ENCODE peak calls at places on chromosome 1, in six cellular contexts. N, Q, M, H, I and F are unnamed samples. For H3K4me1, the result is how much of the 10 kb centered on the place peaks cover.

GRCh38 chr1:234619794-234620247 is 9.8 kb upstream of the IRF2BP2 start:
- DNase-seq in Q (no peak), M (no peak), N (no peak), I (no peak), H (no peak), F (no peak)

GRCh38 chr1:162196387-162196786 is 126.9 kb downstream of the NOS1AP start:
- DNase-seq in M (peak), N (no peak), I (no peak), Q (no peak), H (no peak), F (no peak)

GRCh38 chr1:156001682-156002171 is 19.0 kb downstream of the SSR2 start:
- DNase-seq in N (no peak), H (peak), Q (no peak), M (no peak), I (no peak), F (no peak)

GRCh38 chr1:213519098-213519497 is 468.1 kb downstream of the RPS6KC1 start:
- DNase-seq in N (no peak), Q (no peak), M (no peak), I (no peak), H (no peak), F (no peak)

GRCh38 chr1:3289502-3289901 is 165.0 kb upstream of the ARHGEF16 start:
- DNase-seq in Q (no peak), N (no peak), I (no peak), M (no peak), H (no peak), F (no peak)

GRCh38 chr1:198558402-198558801 is 17.9 kb upstream of the ATP6V1G3 start:
- DNase-seq in M (no peak), N (no peak), Q (no peak), H (no peak), I (no peak), F (no peak)

GRCh38 chr1:244338996-244339692 is 112.6 kb downstream of the ADSS2 start:
- DNase-seq in I (no peak), H (no peak), M (no peak), Q (no peak), N (no peak), F (no peak)

GRCh38 chr1:61353797-61354406 is 271.5 kb downstream of the NFIA start:
- DNase-seq in M (no peak), N (no peak), H (no peak), I (no peak), Q (no peak), F (no peak)

GRCh38 chr1:43548285-43549271 is 17.9 kb downstream of the PTPRF start:
- DNase-seq in H (no peak), I (peak), N (no peak), M (peak), Q (no peak), F (no peak)
- H3K4me1 ChIP-seq in H (under half), I (half or more), N (under half), M (half or more), Q (under half), F (under half)

GRCh38 chr1:203669739-203670138 is 43.1 kb downstream of the ATP2B4 start:
- DNase-seq in N (no peak), I (no peak), M (no peak), Q (no peak), H (peak), F (no peak)

GRCh38 chr1:203665986-203666385 is 39.4 kb downstream of the ATP2B4 start:
- DNase-seq in I (no peak), H (peak), Q (no peak), N (no peak), M (no peak), F (no peak)

GRCh38 chr1:203666621-203667020 is 40.0 kb downstream of the ATP2B4 start:
- DNase-seq in N (no peak), I (no peak), M (no peak), Q (no peak), H (peak), F (no peak)

GRCh38 chr1:203667616-203668015 is 41.0 kb downstream of the ATP2B4 start:
- DNase-seq in N (peak), H (peak), I (no peak), M (no peak), Q (no peak), F (no peak)

GRCh38 chr1:203668401-203668800 is 41.8 kb downstream of the ATP2B4 start:
- DNase-seq in H (no peak), N (no peak), Q (no peak), M (peak), I (peak), F (no peak)
- H3K4me1 ChIP-seq in H (half or more), N (under half), Q (under half), M (under half), I (under half), F (half or more)

GRCh38 chr1:175481126-175482071 is 262.0 kb downstream of the TNR start:
- DNase-seq in I (no peak), N (no peak), M (no peak), Q (no peak), H (peak), F (no peak)
- H3K4me1 ChIP-seq in I (under half), N (under half), M (under half), Q (under half), H (under half), F (under half)

GRCh38 chr1:209820986-209821385 is 6.8 kb upstream of the UTP25 start:
- DNase-seq in Q (no peak), M (no peak), N (no peak), H (no peak), I (no peak), F (no peak)
- H3K4me1 ChIP-seq in Q (under half), M (under half), N (under half), H (under half), I (under half), F (under half)

GRCh38 chr1:230103341-230104173 is 36.5 kb downstream of the GALNT2 start:
- DNase-seq in H (peak), I (no peak), M (no peak), N (no peak), Q (no peak), F (no peak)
- H3K4me1 ChIP-seq in H (under half), I (half or more), M (under half), N (under half), Q (under half), F (half or more)

DNA sequence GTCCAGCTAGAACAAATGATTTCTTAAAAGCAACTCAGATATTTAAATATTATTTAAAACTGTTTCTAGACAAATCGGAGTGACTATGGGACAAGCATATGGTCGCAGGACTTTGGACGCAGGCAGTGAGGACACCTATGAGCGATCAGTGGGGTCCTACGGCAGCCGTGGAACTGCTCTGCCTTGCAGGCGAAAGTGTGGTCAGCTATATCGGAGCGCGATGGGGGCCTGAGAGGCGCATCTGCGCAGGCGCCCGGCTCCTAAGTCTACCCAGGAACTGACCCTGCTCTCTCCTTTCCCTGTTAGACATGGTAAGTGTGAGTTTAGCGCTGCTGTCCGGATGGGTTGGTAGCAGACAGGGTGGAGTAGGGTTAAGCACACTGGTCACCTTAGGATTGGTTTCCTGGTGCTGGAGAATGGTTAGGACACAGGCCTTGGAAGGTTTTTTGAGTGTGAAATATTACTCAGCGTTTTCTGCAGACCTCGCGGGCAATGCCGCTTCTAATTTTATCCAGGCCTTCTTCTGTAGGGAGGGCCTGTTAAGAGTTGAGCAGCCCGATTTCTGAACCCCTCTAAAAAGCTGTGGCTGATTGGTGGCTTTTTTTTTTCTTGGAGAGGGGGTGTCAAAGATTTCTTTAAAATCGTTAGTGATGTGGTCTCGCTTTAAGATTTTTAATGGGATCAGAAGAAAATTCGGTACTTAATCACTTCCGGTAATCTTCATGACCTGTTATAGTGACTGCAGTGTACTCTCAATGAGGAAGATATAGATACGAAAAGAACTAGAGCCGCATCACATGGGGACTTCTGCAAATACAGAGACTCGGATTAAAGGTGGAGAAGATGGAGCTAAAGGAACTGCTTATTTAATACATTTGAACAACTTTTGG is at the start of gene RABGGTB:
- DNase-seq in H (peak), Q (peak), I (peak), N (peak), M (peak), F (peak)
- H3K4me1 ChIP-seq in H (under half), Q (half or more), I (under half), N (under half), M (under half), F (half or more)